ENCODE peak calls at places on chromosomes 16 and 17, in four cellular contexts. R is IMR-90, I is H9, O is H1. X is an unnamed sample.

GRCh38 chr17:65401581-65401980 is 159.9 kb downstream of the AXIN2 start:
- DNase-seq in R (no peak), I (no peak), O (no peak), X (no peak)

GRCh38 chr17:73013816-73014663 is 78.4 kb downstream of the SLC39A11 start:
- DNase-seq in O (no peak), R (peak), I (no peak), X (peak)

GRCh38 chr17:9566067-9566466 is 9.6 kb downstream of the STX8 start:
- DNase-seq in I (no peak), R (no peak), O (no peak), X (no peak)

GRCh38 chr17:68310141-68310540 is 18.8 kb downstream of the ARSG start:
- DNase-seq in I (no peak), R (no peak), O (no peak), X (no peak)

GRCh38 chr16:87602005-87602790 is at the start of gene JPH3:
- DNase-seq in O (peak), I (peak), R (no peak), X (peak)

GRCh38 chr17:43438626-43439529 is 40.1 kb downstream of the ARL4D start:
- DNase-seq in I (peak), O (no peak), R (peak), X (peak)

GRCh38 chr17:61717352-61717751 is 126.3 kb upstream of the NACA2 start:
- DNase-seq in O (no peak), I (no peak), R (no peak), X (no peak)

GRCh38 chr16:89562027-89562599 is 1.6 kb downstream of the RPL13 start:
- DNase-seq in R (no peak), O (no peak), I (no peak), X (no peak)

GRCh38 chr16:67833035-67833417 is 9.1 kb upstream of the THAP11 start:
- DNase-seq in I (no peak), O (no peak), R (peak), X (no peak)

GRCh38 chr17:45895969-45896793 is 1.8 kb downstream of the MAPT start:
- DNase-seq in I (no peak), R (no peak), O (peak), X (no peak)

GRCh38 chr16:79969458-79969857 is 368.9 kb upstream of the MAF start:
- DNase-seq in R (no peak), O (no peak), I (no peak), X (no peak)

GRCh38 chr17:34393401-34393800 is 30.4 kb upstream of the CCL1 start:
- DNase-seq in R (no peak), I (peak), O (no peak), X (no peak)

GRCh38 chr16:73268311-73268997 is 220.5 kb upstream of the ZFHX3 start:
- DNase-seq in R (peak), I (peak), O (no peak), X (peak)

GRCh38 chr17:82930924-82931695 is 91.3 kb upstream of the ZNF750 start:
- DNase-seq in I (no peak), O (no peak), R (no peak), X (no peak)

GRCh38 chr16:56936950-56937349 is 5.0 kb downstream of the HERPUD1 start:
- DNase-seq in R (no peak), I (no peak), O (no peak), X (no peak)

GRCh38 chr16:28923652-28924398 is 1.2 kb downstream of the RABEP2 start:
- DNase-seq in O (no peak), I (no peak), R (no peak), X (no peak)

GRCh38 chr16:83393196-83393981 is 414.4 kb upstream of the HSBP1 start:
- DNase-seq in I (no peak), R (peak), O (no peak), X (peak)

DNA sequence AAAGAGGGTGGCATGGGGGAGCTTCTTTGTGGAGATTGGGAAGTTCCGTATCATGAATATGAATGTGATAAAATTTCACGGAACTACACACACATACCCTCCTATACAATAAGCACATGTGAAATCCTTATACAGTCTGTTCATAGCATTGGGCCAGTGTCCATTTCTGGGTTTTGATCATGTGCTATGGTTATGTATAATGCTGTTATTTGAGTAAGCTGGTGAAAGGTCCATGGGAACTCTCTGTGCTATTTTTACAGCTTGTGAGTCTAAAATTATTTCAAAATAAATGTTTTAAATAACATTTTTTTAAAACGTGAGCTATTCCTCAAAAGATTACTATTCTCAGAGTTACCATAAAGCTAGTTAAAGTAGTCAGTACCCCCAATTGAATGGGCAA is 205.2 kb upstream of the CACNG5 start:
- DNase-seq in I (no peak), R (no peak), O (no peak), X (no peak)
- H3K56ac ChIP-seq in I (no peak), R (no peak), O (no peak), X (no peak)

GRCh38 chr16:10200823-10201571 is 18.8 kb upstream of the GRIN2A start:
- DNase-seq in I (no peak), O (no peak), R (no peak), X (no peak)

GRCh38 chr16:10205688-10206087 is 23.5 kb upstream of the GRIN2A start:
- DNase-seq in O (no peak), R (no peak), I (no peak), X (no peak)

GRCh38 chr16:10206865-10207264 is 24.6 kb upstream of the GRIN2A start:
- DNase-seq in O (no peak), R (no peak), I (no peak), X (no peak)

GRCh38 chr16:10206215-10206614 is 24.0 kb upstream of the GRIN2A start:
- DNase-seq in O (no peak), I (no peak), R (no peak), X (no peak)

GRCh38 chr16:10202650-10203049 is 20.4 kb upstream of the GRIN2A start:
- DNase-seq in R (no peak), O (no peak), I (no peak), X (no peak)
- H2BK120ac ChIP-seq in R (no peak), O (no peak), I (no peak), X (no peak)

GRCh38 chr16:66085651-66086050 is 280.8 kb upstream of the CDH5 start:
- DNase-seq in R (no peak), I (no peak), O (no peak), X (no peak)
- H3K56ac ChIP-seq in R (no peak), I (no peak), O (no peak), X (no peak)

GRCh38 chr16:3149630-3150345 is 15.0 kb downstream of the ZNF213 start:
- DNase-seq in O (peak), I (peak), R (peak), X (peak)
- H2BK120ac ChIP-seq in O (peak), I (no peak), R (peak), X (no peak)

GRCh38 chr17:1506649-1507254 is 9.7 kb downstream of the INPP5K start:
- DNase-seq in O (no peak), R (no peak), I (no peak), X (no peak)
- H3K56ac ChIP-seq in O (no peak), R (no peak), I (no peak), X (no peak)

GRCh38 chr17:57532556-57532955 is 212.5 kb downstream of the CCDC182 start:
- DNase-seq in O (no peak), R (no peak), I (no peak), X (no peak)
- H2BK120ac ChIP-seq in O (no peak), R (peak), I (no peak), X (no peak)

GRCh38 chr17:47209499-47209898 is 351 bp downstream of the MYL4 start:
- DNase-seq in O (no peak), I (no peak), R (no peak), X (no peak)
- H3K56ac ChIP-seq in O (no peak), I (no peak), R (no peak), X (no peak)

DNA sequence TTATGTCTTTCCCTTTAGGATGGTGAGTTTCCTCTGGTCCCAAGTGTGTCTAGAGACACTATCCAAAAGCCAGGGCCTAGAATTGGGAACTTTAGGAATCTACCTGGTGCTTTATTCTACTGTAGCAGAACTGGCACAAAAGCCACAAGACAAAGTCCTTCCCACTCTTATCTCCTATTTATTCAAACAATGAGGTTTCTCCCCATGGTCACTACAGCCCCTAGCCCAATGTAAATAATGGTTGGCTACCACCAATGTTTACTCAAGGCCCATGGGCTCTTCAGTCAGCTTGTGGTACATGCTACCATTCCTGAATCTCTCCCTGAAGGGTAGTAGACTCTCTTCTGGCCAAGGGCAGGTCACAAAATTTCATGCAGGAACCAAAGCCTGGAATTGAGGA is 789.4 kb upstream of the KIF2B start:
- DNase-seq in O (no peak), R (no peak), I (no peak), X (peak)
- H2BK120ac ChIP-seq in O (peak), R (no peak), I (no peak), X (no peak)

GRCh38 chr16:3120435-3120834 is 8.0 kb downstream of the ZNF205 start:
- DNase-seq in R (no peak), O (no peak), I (no peak), X (no peak)
- H3K56ac ChIP-seq in R (no peak), O (no peak), I (no peak), X (no peak)

X was measured in mesendoderm.